ENCODE peak calls at places on chromosomes 7 and 10, in ten cellular contexts. One of them, this sample, is unnamed.

GRCh38 chr7:8490391-8490790 is 57.0 kb downstream of the NXPH1 start:
- DNase-seq in NCI-H2081: no peak
- DNase-seq in EL: no peak
- DNase-seq in non-pigmented ciliary epithelial cell: no peak
- DNase-seq in T-helper 2 cell: no peak
- DNase-seq in upper lobe of right lung: no peak
- DNase-seq in T-helper 17 cell: no peak
- DNase-seq in breast epithelium: no peak
- DNase-seq in left colon: no peak
- DNase-seq in right atrium auricular region: no peak
- DNase-seq in this sample: no peak

GRCh38 chr10:70885931-70886903 is 2.1 kb downstream of the PCBD1 start:
- DNase-seq in non-pigmented ciliary epithelial cell: no peak
- DNase-seq in T-helper 2 cell: no peak
- DNase-seq in left colon: no peak
- DNase-seq in EL: no peak
- DNase-seq in upper lobe of right lung: peak
- DNase-seq in NCI-H2081: no peak
- DNase-seq in right atrium auricular region: no peak
- DNase-seq in breast epithelium: peak
- DNase-seq in T-helper 17 cell: no peak
- DNase-seq in this sample: no peak

GRCh38 chr10:69179089-69179742 is 818 bp upstream of the SUPV3L1 start:
- DNase-seq in NCI-H2081: peak
- DNase-seq in right atrium auricular region: no peak
- DNase-seq in breast epithelium: no peak
- DNase-seq in left colon: peak
- DNase-seq in T-helper 2 cell: no peak
- DNase-seq in non-pigmented ciliary epithelial cell: no peak
- DNase-seq in EL: no peak
- DNase-seq in upper lobe of right lung: no peak
- DNase-seq in T-helper 17 cell: no peak
- DNase-seq in this sample: no peak

GRCh38 chr7:70695804-70696104 is 436.2 kb upstream of the GALNT17 start:
- DNase-seq in non-pigmented ciliary epithelial cell: no peak
- DNase-seq in T-helper 2 cell: no peak
- DNase-seq in right atrium auricular region: no peak
- DNase-seq in breast epithelium: no peak
- DNase-seq in T-helper 17 cell: no peak
- DNase-seq in left colon: no peak
- DNase-seq in EL: peak
- DNase-seq in upper lobe of right lung: no peak
- DNase-seq in NCI-H2081: peak
- DNase-seq in this sample: no peak

GRCh38 chr10:12907651-12908050 is 93.9 kb downstream of the CCDC3 start:
- DNase-seq in breast epithelium: no peak
- DNase-seq in NCI-H2081: no peak
- DNase-seq in EL: peak
- DNase-seq in left colon: no peak
- DNase-seq in T-helper 17 cell: no peak
- DNase-seq in non-pigmented ciliary epithelial cell: no peak
- DNase-seq in upper lobe of right lung: no peak
- DNase-seq in right atrium auricular region: no peak
- DNase-seq in T-helper 2 cell: no peak
- DNase-seq in this sample: no peak

GRCh38 chr7:149669121-149669818 is 104.1 kb downstream of the ZNF467 start:
- DNase-seq in T-helper 2 cell: peak
- DNase-seq in EL: peak
- DNase-seq in T-helper 17 cell: no peak
- DNase-seq in breast epithelium: no peak
- DNase-seq in upper lobe of right lung: no peak
- DNase-seq in right atrium auricular region: no peak
- DNase-seq in left colon: no peak
- DNase-seq in NCI-H2081: no peak
- DNase-seq in non-pigmented ciliary epithelial cell: no peak
- DNase-seq in this sample: no peak

GRCh38 chr7:100793806-100794660 is 33.3 kb downstream of the EPHB4 start:
- DNase-seq in EL: peak
- DNase-seq in NCI-H2081: peak
- DNase-seq in upper lobe of right lung: no peak
- DNase-seq in T-helper 2 cell: no peak
- DNase-seq in left colon: no peak
- DNase-seq in right atrium auricular region: no peak
- DNase-seq in non-pigmented ciliary epithelial cell: no peak
- DNase-seq in T-helper 17 cell: no peak
- DNase-seq in breast epithelium: no peak
- DNase-seq in this sample: no peak

GRCh38 chr7:149477494-149478443 is 16.9 kb upstream of the ZNF777 start:
- DNase-seq in non-pigmented ciliary epithelial cell: no peak
- DNase-seq in NCI-H2081: no peak
- DNase-seq in EL: no peak
- DNase-seq in upper lobe of right lung: no peak
- DNase-seq in left colon: no peak
- DNase-seq in breast epithelium: no peak
- DNase-seq in T-helper 17 cell: no peak
- DNase-seq in right atrium auricular region: no peak
- DNase-seq in T-helper 2 cell: no peak
- DNase-seq in this sample: no peak

GRCh38 chr10:126115021-126115610 is 218.8 kb downstream of the FANK1 start:
- DNase-seq in left colon: no peak
- DNase-seq in T-helper 17 cell: no peak
- DNase-seq in non-pigmented ciliary epithelial cell: no peak
- DNase-seq in upper lobe of right lung: no peak
- DNase-seq in NCI-H2081: no peak
- DNase-seq in breast epithelium: no peak
- DNase-seq in right atrium auricular region: no peak
- DNase-seq in EL: no peak
- DNase-seq in T-helper 2 cell: no peak
- DNase-seq in this sample: no peak

GRCh38 chr7:106037489-106038176 is 74.5 kb downstream of the SYPL1 start:
- DNase-seq in T-helper 17 cell: no peak
- DNase-seq in right atrium auricular region: no peak
- DNase-seq in upper lobe of right lung: no peak
- DNase-seq in T-helper 2 cell: no peak
- DNase-seq in non-pigmented ciliary epithelial cell: no peak
- DNase-seq in EL: no peak
- DNase-seq in breast epithelium: no peak
- DNase-seq in left colon: no peak
- DNase-seq in NCI-H2081: no peak
- DNase-seq in this sample: no peak

GRCh38 chr7:27581119-27581518 is 81.6 kb downstream of the HIBADH start:
- DNase-seq in EL: no peak
- DNase-seq in right atrium auricular region: no peak
- DNase-seq in breast epithelium: no peak
- DNase-seq in NCI-H2081: no peak
- DNase-seq in T-helper 17 cell: no peak
- DNase-seq in upper lobe of right lung: no peak
- DNase-seq in non-pigmented ciliary epithelial cell: no peak
- DNase-seq in left colon: no peak
- DNase-seq in T-helper 2 cell: no peak
- DNase-seq in this sample: no peak

GRCh38 chr7:79504607-79505389 is 51.3 kb upstream of the MAGI2 start:
- DNase-seq in left colon: no peak
- DNase-seq in breast epithelium: no peak
- DNase-seq in non-pigmented ciliary epithelial cell: no peak
- DNase-seq in upper lobe of right lung: no peak
- DNase-seq in T-helper 2 cell: no peak
- DNase-seq in NCI-H2081: peak
- DNase-seq in right atrium auricular region: no peak
- DNase-seq in T-helper 17 cell: no peak
- DNase-seq in EL: peak
- DNase-seq in this sample: no peak

GRCh38 chr7:7742223-7742622 is 23.8 kb upstream of the RPA3 start:
- DNase-seq in T-helper 17 cell: no peak
- DNase-seq in NCI-H2081: peak
- DNase-seq in T-helper 2 cell: no peak
- DNase-seq in breast epithelium: no peak
- DNase-seq in upper lobe of right lung: no peak
- DNase-seq in right atrium auricular region: no peak
- DNase-seq in left colon: no peak
- DNase-seq in non-pigmented ciliary epithelial cell: no peak
- DNase-seq in EL: no peak
- DNase-seq in this sample: no peak

GRCh38 chr10:13140627-13141190 is 20.6 kb upstream of the MCM10 start:
- DNase-seq in upper lobe of right lung: no peak
- DNase-seq in non-pigmented ciliary epithelial cell: no peak
- DNase-seq in EL: no peak
- DNase-seq in breast epithelium: no peak
- DNase-seq in right atrium auricular region: no peak
- DNase-seq in T-helper 17 cell: no peak
- DNase-seq in NCI-H2081: no peak
- DNase-seq in left colon: no peak
- DNase-seq in T-helper 2 cell: no peak
- DNase-seq in this sample: no peak

GRCh38 chr10:73859441-73860049 is 14.8 kb downstream of the CAMK2G start:
- DNase-seq in left colon: no peak
- DNase-seq in non-pigmented ciliary epithelial cell: no peak
- DNase-seq in upper lobe of right lung: no peak
- DNase-seq in NCI-H2081: no peak
- DNase-seq in EL: no peak
- DNase-seq in T-helper 2 cell: peak
- DNase-seq in T-helper 17 cell: no peak
- DNase-seq in breast epithelium: no peak
- DNase-seq in right atrium auricular region: no peak
- DNase-seq in this sample: no peak

GRCh38 chr10:103598654-103599115 is 105.2 kb downstream of the NEURL1 start:
- DNase-seq in T-helper 2 cell: peak
- DNase-seq in left colon: peak
- DNase-seq in T-helper 17 cell: no peak
- DNase-seq in breast epithelium: no peak
- DNase-seq in right atrium auricular region: no peak
- DNase-seq in NCI-H2081: peak
- DNase-seq in non-pigmented ciliary epithelial cell: no peak
- DNase-seq in upper lobe of right lung: no peak
- DNase-seq in EL: peak
- DNase-seq in this sample: no peak

This sample was measured in kidney.